ENCODE peak calls at places on chromosomes 7 and 10, in eight cellular contexts. W is ovary, Y is A549, F is stomach, B is sigmoid colon, T is esophagus muscularis mucosa, D is K562, X is upper lobe of left lung. L is an unnamed sample.

GRCh38 chr7:36281945-36282727 is 107.5 kb upstream of the ANLN start:
- DNase-seq in W (no peak), Y (no peak), F (no peak), B (peak), T (no peak), D (no peak), X (no peak), L (no peak)

GRCh38 chr7:22445871-22446270 is 54.1 kb downstream of the STEAP1B start:
- DNase-seq in W (no peak), Y (no peak), F (no peak), B (no peak), T (no peak), D (no peak), X (no peak), L (no peak)

GRCh38 chr7:101058355-101058754 is 26.9 kb upstream of the TRIM56 start:
- DNase-seq in W (peak), Y (peak), F (peak), B (no peak), T (no peak), D (peak), X (no peak), L (peak)

GRCh38 chr10:77501846-77502251 is 135.8 kb downstream of the KCNMA1 start:
- DNase-seq in W (no peak), Y (no peak), F (no peak), B (no peak), T (no peak), D (no peak), X (no peak), L (no peak)

GRCh38 chr10:17805440-17805839 is 3.7 kb upstream of the MRC1 start:
- DNase-seq in W (no peak), Y (no peak), F (no peak), B (no peak), T (no peak), D (no peak), X (peak), L (no peak)

GRCh38 chr7:129054438-129055293 is at the start of gene TNPO3:
- DNase-seq in W (peak), Y (peak), F (peak), B (peak), T (peak), D (peak), X (peak), L (peak)

GRCh38 chr7:46993396-46993795 is 588.5 kb downstream of the TNS3 start:
- DNase-seq in W (no peak), Y (no peak), F (no peak), B (peak), T (no peak), D (no peak), X (no peak), L (no peak)

GRCh38 chr7:1361016-1361755 is 98.1 kb downstream of the MICALL2 start:
- DNase-seq in W (no peak), Y (no peak), F (no peak), B (peak), T (no peak), D (no peak), X (no peak), L (no peak)

GRCh38 chr7:48085433-48085791 is 3.7 kb upstream of the UPP1 start:
- DNase-seq in W (no peak), Y (no peak), F (no peak), B (no peak), T (no peak), D (no peak), X (no peak), L (no peak)

GRCh38 chr10:8543361-8544056 is 489.0 kb downstream of the GATA3 start:
- DNase-seq in W (no peak), Y (peak), F (peak), B (no peak), T (no peak), D (no peak), X (peak), L (no peak)

GRCh38 chr7:94701555-94701973 is 45.6 kb upstream of the SGCE start:
- DNase-seq in W (no peak), Y (peak), F (no peak), B (no peak), T (no peak), D (no peak), X (no peak), L (no peak)

GRCh38 chr7:96236198-96237039 is 85.5 kb downstream of the SLC25A13 start:
- DNase-seq in W (peak), Y (no peak), F (no peak), B (peak), T (no peak), D (peak), X (no peak), L (no peak)

GRCh38 chr7:123003539-123004126 is 8.1 kb upstream of the TAS2R16 start:
- DNase-seq in W (no peak), Y (no peak), F (no peak), B (no peak), T (no peak), D (no peak), X (no peak), L (no peak)

GRCh38 chr10:95531994-95532399 is 29.2 kb downstream of the SORBS1 start:
- DNase-seq in W (no peak), Y (no peak), F (no peak), B (no peak), T (no peak), D (peak), X (no peak), L (no peak)

GRCh38 chr10:13615650-13616049 is 28.9 kb downstream of the PRPF18 start:
- DNase-seq in W (no peak), Y (no peak), F (no peak), B (no peak), T (no peak), D (no peak), X (no peak), L (no peak)
- TF ChIP-seq EP300 in W (no peak), Y (no peak), F (no peak), B (no peak), T (no peak), D (no peak), X (no peak), L (no peak)

GRCh38 chr7:39099146-39099545 is 121.4 kb downstream of the POU6F2 start:
- DNase-seq in W (no peak), Y (no peak), F (no peak), B (no peak), T (no peak), D (no peak), X (no peak), L (no peak)
- TF ChIP-seq EP300 in W (no peak), Y (no peak), F (no peak), B (no peak), T (no peak), D (no peak), X (no peak), L (no peak)

DNA sequence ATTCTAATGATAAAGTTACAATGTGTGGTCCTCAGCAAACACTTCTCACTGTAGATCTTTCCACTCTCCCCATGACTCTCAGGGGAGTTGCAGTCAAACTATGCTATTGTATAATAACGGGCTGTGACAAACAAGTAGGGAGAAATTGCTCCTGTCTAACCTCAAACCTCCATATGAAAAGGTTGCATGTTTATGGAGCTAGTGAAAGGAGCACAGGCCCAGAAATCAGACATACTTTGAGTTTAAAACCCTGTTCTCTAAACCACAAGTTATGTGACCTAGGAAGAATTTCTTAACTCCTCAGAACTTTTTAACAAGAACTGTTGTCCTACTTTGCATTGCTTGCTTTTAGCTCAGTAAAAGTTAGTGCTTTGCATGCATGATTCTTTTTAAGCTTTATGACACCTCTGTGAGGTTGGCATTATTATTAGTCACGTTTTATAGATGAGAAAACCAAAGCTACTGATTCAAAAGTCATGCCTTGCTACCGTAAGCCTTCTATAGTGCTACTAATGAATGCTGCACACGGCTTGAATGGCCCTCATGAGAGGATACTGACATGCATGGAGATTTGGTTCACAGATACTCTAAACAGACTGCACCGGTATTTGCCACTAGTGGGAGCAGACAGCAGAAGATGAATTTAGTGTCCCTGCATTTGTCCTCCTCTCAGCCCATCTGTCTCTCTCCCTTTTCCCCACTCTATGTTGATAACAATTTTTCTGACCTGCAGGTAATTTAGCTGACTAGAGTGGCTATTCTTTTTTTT is 129.5 kb upstream of the PCGF5 start:
- DNase-seq in W (no peak), Y (peak), F (no peak), B (no peak), T (peak), D (no peak), X (no peak), L (no peak)
- TF ChIP-seq EP300 in W (no peak), Y (no peak), F (no peak), B (no peak), T (no peak), D (no peak), X (no peak), L (no peak)

GRCh38 chr7:18648849-18649758 is 153.6 kb downstream of the HDAC9 start:
- DNase-seq in W (no peak), Y (no peak), F (no peak), B (no peak), T (no peak), D (no peak), X (no peak), L (no peak)
- TF ChIP-seq EP300 in W (no peak), Y (no peak), F (no peak), B (no peak), T (no peak), D (no peak), X (no peak), L (no peak)

GRCh38 chr10:107546239-107546638 is 381.7 kb upstream of the SORCS1 start:
- DNase-seq in W (no peak), Y (no peak), F (no peak), B (no peak), T (no peak), D (no peak), X (no peak), L (no peak)
- TF ChIP-seq EP300 in W (no peak), Y (no peak), F (no peak), B (no peak), T (no peak), D (no peak), X (no peak), L (no peak)

DNA sequence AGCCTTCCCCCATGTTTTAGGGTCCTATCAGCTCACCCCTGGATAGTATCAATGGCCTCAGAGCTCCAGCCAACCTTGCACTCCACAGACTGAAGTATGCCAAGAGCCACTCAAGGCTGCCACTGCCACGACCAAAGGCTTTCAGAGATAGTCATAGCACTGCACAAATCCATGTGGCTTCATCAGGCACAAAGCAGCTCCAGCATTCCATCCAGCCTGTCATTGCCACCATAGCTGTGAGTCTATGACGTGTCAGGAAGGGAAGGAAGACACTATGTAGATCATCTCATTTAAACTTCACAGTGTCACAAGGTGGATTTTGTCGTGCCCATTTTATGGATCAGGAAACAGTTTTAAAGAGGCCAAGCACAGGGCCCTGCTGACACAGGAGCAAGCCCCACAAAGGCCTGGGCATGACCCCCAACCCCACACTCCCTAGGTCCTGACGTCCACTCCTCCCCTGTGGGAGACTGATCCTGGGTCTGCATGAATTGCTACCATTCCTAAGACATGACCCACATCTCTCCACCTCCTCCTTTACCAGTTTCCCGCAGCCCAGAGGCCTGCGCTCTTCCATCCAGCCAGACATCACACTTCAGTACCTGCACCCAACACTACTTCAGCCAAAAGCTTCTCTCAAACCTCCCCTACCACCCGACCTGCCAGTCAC is 119.4 kb downstream of the DIP2C start:
- DNase-seq in W (no peak), Y (no peak), F (no peak), B (no peak), T (no peak), D (no peak), X (no peak), L (no peak)
- TF ChIP-seq EP300 in W (no peak), Y (no peak), F (no peak), B (no peak), T (no peak), D (no peak), X (no peak), L (no peak)